ENCODE peak calls at places on chromosome 20, in seven cellular contexts. X, F, N, V, E, C and P are unnamed samples.

GRCh38 chr20:3663031-3663701 is at the start of gene GFRA4:
- DNase-seq in X (no peak), F (no peak), N (no peak), V (peak), E (no peak), C (no peak), P (no peak)

GRCh38 chr20:944774-945410 is 28.8 kb upstream of the ANGPT4 start:
- DNase-seq in X (no peak), F (no peak), N (no peak), V (peak), E (no peak), C (no peak), P (no peak)

GRCh38 chr20:11118802-11119380 is 445.1 kb upstream of the JAG1 start:
- DNase-seq in X (peak), F (no peak), N (no peak), V (no peak), E (no peak), C (no peak), P (no peak)

GRCh38 chr20:53195882-53196610 is 223.9 kb downstream of the TSHZ2 start:
- DNase-seq in X (peak), F (no peak), N (no peak), V (no peak), E (no peak), C (peak), P (no peak)

GRCh38 chr20:41592516-41593192 is 25.5 kb downstream of the CHD6 start:
- DNase-seq in X (no peak), F (no peak), N (no peak), V (no peak), E (no peak), C (no peak), P (no peak)

GRCh38 chr20:3768342-3769130 is 983 bp upstream of the ADISSP start:
- DNase-seq in X (peak), F (peak), N (peak), V (peak), E (peak), C (peak), P (peak)

GRCh38 chr20:49591217-49591865 is 23.4 kb upstream of the PTGIS start:
- DNase-seq in X (no peak), F (peak), N (no peak), V (no peak), E (peak), C (peak), P (no peak)

GRCh38 chr20:57667924-57668782 is 41.7 kb downstream of the PMEPA1 start:
- DNase-seq in X (no peak), F (no peak), N (no peak), V (no peak), E (no peak), C (no peak), P (no peak)

GRCh38 chr20:32820000-32820697 is 395 bp downstream of the MAPRE1 start:
- DNase-seq in X (peak), F (peak), N (peak), V (peak), E (peak), C (peak), P (peak)

GRCh38 chr20:19880256-19881079 is 122.4 kb downstream of the RIN2 start:
- DNase-seq in X (peak), F (peak), N (no peak), V (no peak), E (no peak), C (no peak), P (no peak)

GRCh38 chr20:22795897-22796296 is 211.5 kb upstream of the FOXA2 start:
- DNase-seq in X (peak), F (peak), N (no peak), V (no peak), E (no peak), C (peak), P (no peak)

GRCh38 chr20:29408034-29408695 is 1849.3 kb upstream of the DEFB115 start:
- DNase-seq in X (no peak), F (no peak), N (no peak), V (no peak), E (no peak), C (peak), P (no peak)

GRCh38 chr20:49297605-49298530 is 20.0 kb upstream of the ZNFX1 start:
- DNase-seq in X (no peak), F (no peak), N (no peak), V (no peak), E (no peak), C (no peak), P (no peak)

GRCh38 chr20:11394145-11394833 is 523.4 kb upstream of the BTBD3 start:
- DNase-seq in X (peak), F (peak), N (no peak), V (no peak), E (no peak), C (peak), P (peak)

GRCh38 chr20:5945963-5946362 is 4.4 kb downstream of the TRMT6 start:
- DNase-seq in X (peak), F (peak), N (no peak), V (no peak), E (peak), C (no peak), P (no peak)

GRCh38 chr20:42678895-42679294 is 510.8 kb downstream of the PTPRT start:
- DNase-seq in X (no peak), F (no peak), N (no peak), V (peak), E (no peak), C (no peak), P (no peak)